ENCODE peak calls at places on chromosomes 13 and 19, in six cellular contexts. N, C, P, A, U and Y are unnamed samples. For H3K36me3, the result is how much of the 10 kb centered on the place peaks cover.

GRCh38 chr13:106110241-106110855 is 425.1 kb downstream of the EFNB2 start:
- DNase-seq in P (peak), N (no peak), C (peak), U (no peak), A (no peak), Y (no peak)

GRCh38 chr13:80084086-80084676 is 256.7 kb downstream of the SPRY2 start:
- DNase-seq in A (no peak), U (no peak), C (peak), N (peak), P (no peak), Y (peak)

GRCh38 chr13:22114630-22115311 is 443.9 kb downstream of the FGF9 start:
- DNase-seq in U (peak), C (no peak), P (no peak), N (peak), A (no peak), Y (peak)

GRCh38 chr19:34715357-34715756 is 18.7 kb upstream of the ZNF181 start:
- DNase-seq in A (no peak), U (no peak), C (no peak), N (no peak), P (no peak), Y (no peak)

GRCh38 chr19:37906868-37907734 is at the start of gene SIPA1L3:
- DNase-seq in C (peak), N (peak), U (peak), A (peak), P (peak), Y (peak)

GRCh38 chr19:10137751-10138682 is 18.3 kb upstream of the EIF3G start:
- DNase-seq in C (no peak), A (no peak), N (no peak), P (no peak), U (no peak), Y (no peak)

GRCh38 chr19:54188224-54188871 is 1.0 kb downstream of the MBOAT7 start:
- DNase-seq in U (no peak), P (no peak), C (peak), A (no peak), N (no peak), Y (no peak)

GRCh38 chr13:76226941-76227340 is 590.8 kb downstream of the LMO7 start:
- DNase-seq in U (no peak), A (no peak), N (no peak), C (no peak), P (no peak), Y (no peak)

GRCh38 chr19:49378501-49378900 is 9.5 kb upstream of the KASH5 start:
- DNase-seq in P (no peak), U (no peak), N (no peak), C (no peak), A (no peak), Y (no peak)

GRCh38 chr13:79779761-79780160 is 298.8 kb downstream of the NDFIP2 start:
- DNase-seq in N (no peak), A (peak), U (no peak), P (no peak), C (peak), Y (no peak)

GRCh38 chr19:46372901-46373572 is 26.1 kb downstream of the PPP5C start:
- DNase-seq in P (no peak), A (no peak), N (no peak), C (peak), U (no peak), Y (no peak)

GRCh38 chr13:48892311-48892710 is 83.4 kb upstream of the FNDC3A start:
- DNase-seq in N (peak), P (no peak), A (no peak), U (no peak), C (peak), Y (peak)

GRCh38 chr19:10552596-10553053 is 8.9 kb downstream of the ATG4D start:
- DNase-seq in P (no peak), U (no peak), C (peak), N (no peak), A (no peak), Y (no peak)

GRCh38 chr19:18044825-18045304 is 36.9 kb downstream of the ARRDC2 start:
- DNase-seq in P (no peak), N (peak), U (peak), C (peak), A (peak), Y (no peak)

GRCh38 chr19:2015611-2015950 is at the start of gene BTBD2:
- DNase-seq in C (peak), U (peak), P (peak), N (no peak), A (peak), Y (no peak)

GRCh38 chr19:6425732-6426686 is 1.4 kb upstream of the KHSRP start:
- DNase-seq in A (peak), C (no peak), U (no peak), N (no peak), P (no peak), Y (no peak)

GRCh38 chr13:69654392-69654791 is 453.2 kb upstream of the ATXN8OS start:
- DNase-seq in A (no peak), C (no peak), N (no peak), U (no peak), P (no peak), Y (no peak)

GRCh38 chr13:107025991-107026390 is 458.1 kb upstream of the ARGLU1 start:
- DNase-seq in P (peak), A (no peak), C (peak), U (no peak), N (no peak), Y (no peak)

GRCh38 chr13:46386426-46386995 is 541 bp downstream of the RUBCNL start:
- DNase-seq in A (no peak), N (no peak), U (no peak), P (peak), C (no peak), Y (no peak)

GRCh38 chr19:41427647-41428480 is 690 bp upstream of the B3GNT8 start:
- DNase-seq in U (peak), C (no peak), P (peak), A (peak), N (no peak), Y (no peak)

GRCh38 chr19:40658031-40658430 is 32.4 kb downstream of the NUMBL start:
- DNase-seq in N (no peak), U (no peak), C (no peak), P (no peak), A (no peak), Y (no peak)

GRCh38 chr13:49976314-49977258 is 20.3 kb upstream of the TRIM13 start:
- DNase-seq in N (peak), U (peak), P (peak), C (peak), A (peak), Y (no peak)

GRCh38 chr19:367561-367960 is 23.0 kb upstream of the MIER2 start:
- DNase-seq in C (no peak), N (no peak), U (no peak), A (no peak), P (no peak), Y (no peak)

GRCh38 chr19:16180611-16181010 is 4.6 kb upstream of the FAM32A start:
- DNase-seq in P (no peak), C (peak), N (no peak), U (no peak), A (no peak), Y (peak)

GRCh38 chr19:40464059-40465024 is 1.2 kb downstream of the BLVRB start:
- DNase-seq in N (peak), P (peak), C (peak), A (peak), U (peak), Y (no peak)

GRCh38 chr19:1523412-1524205 is at the start of gene PLK5:
- DNase-seq in A (no peak), U (no peak), N (no peak), P (peak), C (no peak), Y (no peak)

GRCh38 chr13:102017248-102017647 is 384.6 kb downstream of the FGF14 start:
- DNase-seq in P (no peak), C (no peak), A (no peak), N (no peak), U (no peak), Y (no peak)

GRCh38 chr13:110055089-110055488 is 251.9 kb downstream of the COL4A1 start:
- DNase-seq in A (no peak), N (no peak), C (peak), P (no peak), U (no peak), Y (no peak)

GRCh38 chr13:97976551-97977375 is 23.3 kb downstream of the IPO5 start:
- DNase-seq in P (no peak), C (no peak), N (no peak), A (no peak), U (peak), Y (no peak)

GRCh38 chr19:54287456-54287855 is 6.5 kb upstream of the LILRB2 start:
- DNase-seq in N (no peak), P (no peak), A (no peak), U (no peak), C (peak), Y (peak)

DNA sequence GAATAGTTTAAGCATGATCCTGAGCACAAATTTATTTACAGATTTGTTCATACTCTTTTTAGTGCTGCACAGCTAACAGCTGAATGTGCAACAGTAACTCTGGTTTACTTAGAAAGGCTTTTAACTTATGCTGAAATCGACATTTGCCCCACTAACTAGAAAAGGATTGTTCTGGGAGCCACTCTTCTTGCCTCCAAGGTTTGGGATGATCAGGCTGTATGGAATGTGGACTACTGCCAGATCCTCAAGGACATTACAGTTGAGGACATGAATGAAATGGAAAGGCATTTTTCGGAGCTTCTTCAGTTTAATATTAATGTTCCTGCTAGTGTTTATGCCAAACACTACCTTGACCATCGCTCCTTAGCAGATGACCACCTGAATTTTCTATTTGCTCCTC is 16.0 kb downstream of the ZNF100 start:
- DNase-seq in C (peak), N (no peak), U (no peak), P (no peak), A (no peak), Y (no peak)
- H3K36me3 ChIP-seq in C (under half), N (under half), U (under half), P (under half), A (under half), Y (under half)

GRCh38 chr13:41332829-41333228 is 21.8 kb downstream of the NAA16 start:
- DNase-seq in A (no peak), C (no peak), P (no peak), U (no peak), N (no peak), Y (no peak)
- H3K36me3 ChIP-seq in A (under half), C (under half), P (under half), U (under half), N (under half), Y (under half)

GRCh38 chr19:44984005-44984404 is 17.3 kb upstream of the RELB start:
- DNase-seq in U (no peak), C (no peak), A (no peak), N (no peak), P (no peak), Y (no peak)

GRCh38 chr19:44986389-44986788 is 14.9 kb upstream of the RELB start:
- DNase-seq in P (no peak), A (no peak), N (no peak), U (no peak), C (no peak), Y (no peak)

GRCh38 chr19:44988896-44989563 is 12.2 kb upstream of the RELB start:
- DNase-seq in N (no peak), C (peak), U (peak), P (peak), A (peak), Y (no peak)

GRCh38 chr19:44985445-44985844 is 15.8 kb upstream of the RELB start:
- DNase-seq in A (no peak), C (no peak), N (no peak), U (no peak), P (no peak), Y (no peak)

DNA sequence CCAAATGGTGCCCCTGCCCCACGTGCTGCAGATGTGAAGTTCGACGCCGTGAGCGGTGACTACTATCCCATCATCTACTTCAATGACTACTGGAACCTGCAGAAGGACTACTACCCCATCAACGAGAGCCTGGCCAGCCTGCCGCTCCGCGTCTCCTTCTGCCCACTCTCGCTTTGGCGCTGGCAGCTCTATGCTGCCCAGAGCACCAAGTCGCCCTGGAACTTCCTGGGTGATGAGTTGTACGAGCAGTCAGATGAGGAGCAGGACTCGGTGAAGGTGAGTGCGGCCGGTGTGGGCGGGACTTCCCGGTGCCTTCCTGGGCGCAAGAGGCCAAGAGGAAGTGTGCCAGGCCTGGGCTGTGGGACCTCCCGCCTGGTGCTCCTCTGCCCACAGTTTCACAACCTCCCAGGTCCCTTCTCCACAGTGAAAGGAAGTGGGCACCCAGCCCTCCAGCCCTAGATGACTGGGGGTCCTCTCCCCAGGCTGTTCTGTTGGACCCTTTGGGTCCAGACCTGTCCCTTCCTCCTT is 14.1 kb upstream of the RELB start:
- DNase-seq in A (no peak), U (no peak), C (no peak), N (no peak), P (no peak), Y (no peak)
- H3K36me3 ChIP-seq in A (under half), U (under half), C (under half), N (under half), P (under half), Y (under half)

DNA sequence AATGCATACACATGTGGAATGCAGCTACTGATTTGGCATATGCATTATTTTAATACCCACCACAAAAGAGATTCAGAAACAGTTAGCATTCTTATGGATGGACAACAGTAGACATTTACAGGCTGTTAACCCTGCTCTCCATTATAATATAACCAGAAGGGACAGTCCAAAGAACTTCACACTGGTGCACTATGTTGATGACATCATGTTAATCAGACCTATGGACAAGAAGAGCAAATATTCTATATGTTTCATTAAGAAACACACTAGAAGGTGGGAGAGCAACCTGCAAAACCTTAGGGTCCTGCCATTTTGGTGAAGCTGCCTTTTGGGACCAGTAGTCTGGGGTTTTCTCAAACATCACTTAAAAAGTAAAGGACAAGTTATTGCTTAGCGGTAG is 701.3 kb downstream of the UQCRFS1 start:
- DNase-seq in N (no peak), U (no peak), C (no peak), A (no peak), P (no peak), Y (no peak)
- H3K36me3 ChIP-seq in N (under half), U (under half), C (under half), A (under half), P (under half), Y (under half)

DNA sequence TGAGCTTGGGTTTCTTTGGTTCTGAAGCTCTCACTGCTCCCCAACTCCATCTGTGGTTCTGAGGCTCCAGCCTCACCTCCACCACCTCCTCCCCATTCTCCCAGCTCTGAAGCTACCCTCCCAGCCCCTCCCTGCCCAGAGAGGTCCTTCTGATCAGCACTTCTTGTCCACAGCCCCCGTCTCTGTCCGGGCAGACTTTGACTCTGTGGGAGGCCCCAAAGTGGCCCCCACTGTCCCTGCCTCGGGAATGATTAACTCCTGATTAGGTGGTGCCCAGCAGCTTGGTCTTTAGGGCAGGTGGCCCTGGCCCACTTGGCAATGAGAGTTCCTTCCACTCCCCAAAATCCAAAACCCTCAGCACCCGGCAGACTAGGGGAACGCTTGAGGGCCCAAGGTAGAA is 14.4 kb downstream of the EVI5L start:
- DNase-seq in A (no peak), P (no peak), U (no peak), N (no peak), C (no peak), Y (no peak)
- H3K36me3 ChIP-seq in A (under half), P (under half), U (under half), N (under half), C (under half), Y (under half)

DNA sequence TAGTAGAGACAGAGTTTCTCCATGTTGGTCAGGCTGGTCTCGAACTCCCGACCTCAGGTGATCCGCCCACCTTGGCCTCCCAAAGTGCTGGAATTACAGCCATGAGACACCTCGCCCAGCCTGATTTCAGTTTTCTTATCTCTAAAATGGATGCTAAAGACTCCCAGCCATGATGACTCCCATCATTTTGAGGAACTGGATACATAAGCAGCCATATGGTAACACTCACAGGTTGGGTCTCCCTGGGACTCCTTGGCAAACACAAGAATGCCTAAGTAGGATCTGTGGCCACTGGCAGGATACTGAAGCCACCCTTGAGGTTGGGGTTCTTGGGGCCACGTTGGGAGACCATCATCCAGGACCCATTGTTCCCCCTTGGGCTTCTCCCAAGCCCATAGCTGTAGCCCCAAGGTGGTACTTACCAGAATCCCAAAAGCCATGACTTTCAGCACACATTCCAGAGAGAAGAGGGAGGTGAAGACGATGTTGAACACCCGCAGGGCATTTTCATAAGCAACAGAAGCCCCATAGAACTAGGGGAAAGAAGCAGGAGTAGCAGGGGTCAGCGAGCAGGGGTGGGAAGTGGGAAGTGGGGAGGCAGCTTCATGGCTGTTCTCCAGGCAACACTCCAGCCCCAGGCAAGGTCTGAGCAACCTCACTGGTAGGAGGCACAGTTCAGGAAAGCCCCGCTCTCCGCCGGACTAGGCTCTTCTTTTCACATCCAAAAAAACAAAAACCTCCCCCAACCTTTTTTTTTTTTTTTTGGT is 102.5 kb downstream of the IER2 start:
- DNase-seq in U (no peak), P (no peak), N (no peak), C (no peak), A (no peak), Y (no peak)
- H3K36me3 ChIP-seq in U (under half), P (under half), N (under half), C (under half), A (under half), Y (under half)

GRCh38 chr19:58552655-58553054 is 2.2 kb downstream of the CHMP2A start:
- DNase-seq in A (no peak), P (no peak), N (no peak), U (no peak), C (no peak), Y (no peak)
- H3K36me3 ChIP-seq in A (under half), P (under half), N (under half), U (half or more), C (half or more), Y (half or more)